ENCODE peak calls at places on chromosomes 2 and 18, in five cellular contexts. B is right lobe of liver, J is upper lobe of right lung, V is tibial artery, O is HCT116. R is an unnamed sample.
A peak's percentile ranks its signal among the peaks of the same experiment; 100 is the strongest.

GRCh38 chr18:598053-598665 is 1.4 kb downstream of the CLUL1 start:
- DNase-seq in B (no peak), J (no peak), V (no peak), O (no peak), R (no peak)

GRCh38 chr18:26710460-26711096 is 154.9 kb downstream of the AQP4 start:
- DNase-seq in B (no peak), J (no peak), V (no peak), O (no peak), R (no peak)

GRCh38 chr2:70852824-70853223 is 17.2 kb upstream of the CD207 start:
- DNase-seq in B (no peak), J (no peak), V (no peak), O (no peak), R (no peak)

GRCh38 chr18:63788447-63789096 is 13.4 kb downstream of the SERPINB7 start:
- DNase-seq in B (no peak), J (no peak), V (no peak), O (peak; percentile 68), R (no peak)

GRCh38 chr2:10225291-10226031 is 77.2 kb upstream of the HPCAL1 start:
- DNase-seq in B (no peak), J (peak; percentile 60), V (no peak), O (no peak), R (peak; percentile 85)

GRCh38 chr2:113197347-113198047 is 23.7 kb downstream of the PSD4 start:
- DNase-seq in B (peak; percentile 51), J (no peak), V (no peak), O (no peak), R (no peak)

GRCh38 chr2:158407031-158407430 is 49.5 kb downstream of the CCDC148 start:
- DNase-seq in B (no peak), J (no peak), V (no peak), O (no peak), R (no peak)

GRCh38 chr2:133591164-133591563 is 22.9 kb upstream of the NCKAP5 start:
- DNase-seq in B (peak; percentile 62), J (no peak), V (peak; percentile 43), O (no peak), R (no peak)

GRCh38 chr2:222943820-222944219 is 83.0 kb downstream of the ACSL3 start:
- DNase-seq in B (no peak), J (no peak), V (no peak), O (no peak), R (no peak)

GRCh38 chr18:52409732-52410131 is 69.7 kb downstream of the DCC start:
- DNase-seq in B (no peak), J (no peak), V (no peak), O (no peak), R (peak; percentile 3)

GRCh38 chr2:142901778-142902177 is 24.3 kb downstream of the KYNU start:
- DNase-seq in B (no peak), J (no peak), V (no peak), O (no peak), R (no peak)

GRCh38 chr2:232280341-232280740 is 98.2 kb upstream of the ALPP start:
- DNase-seq in B (no peak), J (no peak), V (no peak), O (no peak), R (no peak)

GRCh38 chr2:69846182-69847067 is 17.0 kb downstream of the GMCL1 start:
- DNase-seq in B (no peak), J (no peak), V (no peak), O (no peak), R (no peak)

GRCh38 chr18:2881088-2881487 is 34.3 kb downstream of the EMILIN2 start:
- DNase-seq in B (no peak), J (no peak), V (no peak), O (no peak), R (no peak)

GRCh38 chr18:58216071-58216471 is 172.0 kb downstream of the NEDD4L start:
- DNase-seq in B (no peak), J (no peak), V (no peak), O (no peak), R (no peak)

GRCh38 chr2:113046465-113046864 is 6.2 kb downstream of the IL36B start:
- DNase-seq in B (no peak), J (no peak), V (no peak), O (no peak), R (no peak)

DNA sequence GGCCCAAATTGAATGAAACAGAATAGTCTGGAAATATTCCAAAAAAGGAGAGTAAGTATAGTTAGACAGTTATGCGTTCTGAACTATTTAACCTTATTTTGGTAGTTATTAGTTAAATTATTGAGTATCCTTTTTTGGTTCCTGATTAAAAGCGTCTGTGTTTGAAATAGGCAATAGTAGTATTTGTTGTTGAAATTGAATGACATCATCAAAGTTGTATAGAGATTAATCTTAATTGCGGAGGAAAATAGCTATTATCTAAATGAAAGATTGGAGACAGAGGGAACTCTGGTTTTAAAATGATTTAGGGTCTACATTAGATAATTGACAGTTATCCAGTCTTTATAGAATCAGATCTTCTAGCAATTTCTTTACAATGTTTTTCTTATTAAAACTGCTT is 115.8 kb downstream of the BIRC6 start:
- DNase-seq in B (no peak), J (no peak), V (no peak), O (no peak), R (no peak)
- H3K4me3 ChIP-seq in B (no peak overlapping the region), J (no peak overlapping the region), V (no peak overlapping the region), O (no peak overlapping the region), R (no peak overlapping the region)

DNA sequence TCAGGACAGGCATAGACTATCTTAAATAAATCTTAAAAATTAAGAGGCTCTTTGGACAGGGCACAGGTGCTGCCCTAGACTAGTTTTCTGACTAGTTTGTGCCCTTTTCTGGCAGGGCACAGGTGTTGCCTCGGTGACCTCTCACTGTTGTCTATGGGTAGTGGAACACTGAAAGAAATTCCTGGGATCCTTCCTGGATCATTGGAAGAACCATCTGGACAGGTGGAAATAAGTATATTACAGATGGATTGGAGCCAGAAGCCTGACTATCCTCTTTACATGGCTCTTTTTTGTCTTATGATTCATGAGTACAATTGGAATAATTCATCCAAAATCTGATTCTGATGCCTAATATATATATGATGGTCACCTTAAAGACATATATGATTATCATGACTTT is 286.6 kb downstream of the RIT2 start:
- DNase-seq in B (no peak), J (no peak), V (no peak), O (no peak), R (no peak)
- TF ChIP-seq CTCF in B (no peak), J (no peak), V (no peak), O (no peak), R (no peak)

DNA sequence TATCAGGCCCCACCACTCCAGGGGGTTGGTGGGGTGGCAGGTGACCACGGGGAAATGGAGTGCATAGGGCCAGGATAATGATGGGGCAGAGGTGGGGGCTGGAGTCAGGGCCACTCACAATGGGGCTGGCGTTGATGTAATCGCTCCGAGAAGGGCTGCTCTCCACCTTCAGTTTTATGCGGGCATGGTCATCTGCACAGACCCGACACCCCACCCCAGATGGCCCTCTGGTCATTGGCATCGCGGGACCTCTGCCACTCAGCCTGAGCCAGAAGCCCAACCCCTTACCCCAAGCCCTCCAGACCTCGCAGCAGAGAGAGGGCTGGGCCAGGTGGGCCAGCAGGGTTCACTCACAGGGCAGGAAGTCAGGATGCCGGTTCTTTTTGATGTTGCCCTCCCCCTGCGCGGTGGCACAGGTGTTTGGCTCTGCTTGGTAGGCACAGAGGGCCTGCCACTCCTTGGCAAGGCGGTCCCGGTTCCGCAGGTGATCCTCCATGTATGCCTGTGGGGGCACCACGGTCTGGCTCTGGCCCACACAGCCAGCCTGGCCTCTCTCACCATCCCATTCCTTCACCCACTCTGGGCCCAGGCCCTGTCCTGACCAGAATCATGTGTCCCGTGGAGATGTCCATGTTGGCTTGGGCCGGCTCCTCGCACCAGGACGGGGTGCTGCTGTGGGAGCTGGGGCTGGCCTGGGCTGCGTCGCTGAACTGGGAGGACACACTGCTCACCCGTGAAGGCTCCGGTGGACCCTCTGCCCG is 12.4 kb downstream of the PTPRN start:
- DNase-seq in B (peak; percentile 49), J (peak; percentile 56), V (no peak), O (no peak), R (no peak)
- H3K27me3 ChIP-seq in B (no peaks in the 10 kb centered on the region), J (peaks cover 13% of the 10 kb centered on the region), V (no peaks in the 10 kb centered on the region), O (peaks cover 15% of the 10 kb centered on the region), R (no peaks in the 10 kb centered on the region)

GRCh38 chr2:79910643-79911042 is 393.9 kb downstream of the LRRTM1 start:
- DNase-seq in B (no peak), J (no peak), V (no peak), O (no peak), R (no peak)
- H3K4me3 ChIP-seq in B (no peak overlapping the region), J (no peak overlapping the region), V (no peak overlapping the region), O (no peak overlapping the region), R (no peak overlapping the region)